ENCODE peak calls at places on chromosomes 4 and X, in seven cellular contexts. E is GM19239; Q is CD8-positive, alpha-beta memory T cell; P is RCC 7860; F is HCT116; Y is Right ventricle myocardium superior; A is iris pigment epithelial cell. O is an unnamed sample.

GRCh38 chr4:646460-646859 is 21.1 kb downstream of the PDE6B start:
- DNase-seq in F (no peak), A (no peak), E (no peak), P (no peak), Y (peak), Q (no peak), O (no peak)

GRCh38 chr4:125838924-125839323 is 524.2 kb downstream of the FAT4 start:
- DNase-seq in Q (no peak), Y (no peak), F (no peak), E (no peak), P (no peak), A (peak), O (no peak)

GRCh38 chr4:168843635-168844034 is 166.4 kb downstream of the CBR4 start:
- DNase-seq in F (no peak), Y (no peak), E (no peak), P (no peak), Q (no peak), A (no peak), O (no peak)

GRCh38 chr4:44629280-44629866 is 22.1 kb downstream of the YIPF7 start:
- DNase-seq in F (peak), A (peak), Y (no peak), P (peak), E (peak), Q (peak), O (no peak)

GRCh38 chrX:132533409-132533808 is 44.6 kb upstream of the MBNL3 start:
- DNase-seq in A (no peak), F (no peak), E (no peak), Y (no peak), P (no peak), Q (no peak), O (no peak)

GRCh38 chr4:136818811-136819210 is 713.5 kb downstream of the PCDH18 start:
- DNase-seq in E (no peak), P (no peak), Q (no peak), F (no peak), Y (no peak), A (peak), O (no peak)

GRCh38 chr4:165517216-165517615 is 138.4 kb downstream of the CPE start:
- DNase-seq in Y (no peak), F (no peak), E (no peak), A (no peak), P (no peak), Q (no peak), O (no peak)

GRCh38 chr4:55359397-55359916 is 13.4 kb downstream of the SRD5A3 start:
- DNase-seq in A (no peak), P (no peak), Y (no peak), F (no peak), Q (no peak), E (no peak), O (no peak)

GRCh38 chrX:10597871-10598270 is 22.5 kb downstream of the MID1 start:
- DNase-seq in Q (no peak), E (no peak), P (no peak), F (no peak), Y (no peak), A (peak), O (no peak)

GRCh38 chr4:112411781-112412281 is 104.1 kb downstream of the NEUROG2 start:
- DNase-seq in Q (no peak), Y (no peak), F (no peak), P (no peak), E (no peak), A (no peak), O (no peak)

GRCh38 chrX:7435822-7436221 is 287.9 kb upstream of the PUDP start:
- DNase-seq in E (no peak), F (no peak), Q (no peak), A (peak), Y (no peak), P (no peak), O (no peak)

GRCh38 chrX:103792916-103793540 is 16.4 kb downstream of the PLP1 start:
- DNase-seq in P (no peak), F (no peak), Q (no peak), E (no peak), Y (no peak), A (peak), O (no peak)

GRCh38 chrX:3699841-3700381 is 13.5 kb downstream of the PRKX start:
- DNase-seq in F (no peak), P (no peak), Y (no peak), A (no peak), E (no peak), Q (no peak), O (no peak)

GRCh38 chr4:81606796-81607550 is 135.3 kb upstream of the RASGEF1B start:
- DNase-seq in P (peak), A (no peak), F (no peak), Y (no peak), E (no peak), Q (no peak), O (no peak)

GRCh38 chrX:7028246-7028645 is 119.3 kb upstream of the STS start:
- DNase-seq in F (no peak), E (no peak), Y (no peak), P (no peak), Q (no peak), A (no peak), O (no peak)

GRCh38 chr4:24229976-24230375 is 340.1 kb upstream of the PPARGC1A start:
- DNase-seq in A (peak), F (no peak), P (no peak), Y (no peak), E (no peak), Q (no peak), O (no peak)

GRCh38 chrX:39675619-39676018 is 422.1 kb downstream of the BCOR start:
- DNase-seq in P (no peak), Y (peak), F (no peak), Q (no peak), A (no peak), E (no peak), O (no peak)

GRCh38 chr4:113686950-113687718 is 74.4 kb downstream of the CAMK2D start:
- DNase-seq in E (no peak), P (peak), F (no peak), Y (no peak), A (no peak), Q (no peak), O (no peak)

GRCh38 chrX:123184858-123185251 is 777 bp downstream of the GRIA3 start:
- DNase-seq in Q (no peak), Y (no peak), P (no peak), E (no peak), F (no peak), A (no peak), O (no peak)

GRCh38 chr4:112234952-112235609 is 3.5 kb downstream of the AP1AR start:
- DNase-seq in Y (peak), A (peak), E (no peak), P (peak), Q (peak), F (peak), O (no peak)

O was measured in suprapubic skin.